ENCODE peak calls at places on chromosomes 4 and X, in four cellular contexts. E is neural progenitor cell, P is SK-N-SH, X is PC-3. U is an unnamed sample.

GRCh38 chr4:5957091-5957490 is 61.1 kb downstream of the C4orf50 start:
- DNase-seq in E (no peak), P (no peak), X (no peak), U (no peak)

GRCh38 chr4:30718889-30719252 is 1.3 kb upstream of the PCDH7 start:
- DNase-seq in E (peak), P (peak), X (peak), U (peak)

GRCh38 chr4:130636486-130636885 is 1540.5 kb downstream of the C4orf33 start:
- DNase-seq in E (no peak), P (no peak), X (no peak), U (no peak)

GRCh38 chr4:15493411-15493810 is 23.7 kb downstream of the CC2D2A start:
- DNase-seq in E (no peak), P (no peak), X (no peak), U (no peak)

GRCh38 chr4:3227878-3228675 is 20.9 kb upstream of the MSANTD1 start:
- DNase-seq in E (no peak), P (no peak), X (no peak), U (peak)

GRCh38 chr4:85557016-85557901 is 82.3 kb downstream of the ARHGAP24 start:
- DNase-seq in E (no peak), P (no peak), X (no peak), U (no peak)

GRCh38 chrX:51834076-51834475 is 59.3 kb upstream of the MAGED1 start:
- DNase-seq in E (no peak), P (no peak), X (peak), U (no peak)

GRCh38 chrX:122625821-122626220 is 558.3 kb upstream of the GRIA3 start:
- DNase-seq in E (no peak), P (no peak), X (peak), U (peak)

GRCh38 chrX:140501940-140502468 is 2.9 kb downstream of the SOX3 start:
- DNase-seq in E (peak), P (no peak), X (no peak), U (no peak)

GRCh38 chr4:19961092-19961491 is 290.6 kb upstream of the SLIT2 start:
- DNase-seq in E (no peak), P (no peak), X (no peak), U (peak)

GRCh38 chrX:154649864-154650510 is 3.4 kb downstream of the CTAG2 start:
- DNase-seq in E (no peak), P (no peak), X (no peak), U (no peak)

GRCh38 chr4:25810815-25811690 is 51.7 kb downstream of the SEL1L3 start:
- DNase-seq in E (no peak), P (no peak), X (peak), U (peak)

GRCh38 chrX:135185795-135186443 is 14.7 kb upstream of the CT55 start:
- DNase-seq in E (peak), P (peak), X (peak), U (peak)

GRCh38 chr4:185813133-185813532 is 1.1 kb upstream of the SORBS2 start:
- DNase-seq in E (no peak), P (no peak), X (no peak), U (no peak)

GRCh38 chrX:110123331-110123782 is 120.4 kb downstream of the TMEM164 start:
- DNase-seq in E (no peak), P (no peak), X (no peak), U (no peak)

GRCh38 chr4:133621628-133622027 is 472.5 kb downstream of the PCDH10 start:
- DNase-seq in E (no peak), P (no peak), X (no peak), U (no peak)

GRCh38 chrX:132615396-132616131 is 126.7 kb upstream of the MBNL3 start:
- DNase-seq in E (peak), P (no peak), X (peak), U (peak)

GRCh38 chrX:101409043-101409442 is 1.0 kb downstream of the HNRNPH2 start:
- DNase-seq in E (no peak), P (no peak), X (no peak), U (peak)

GRCh38 chr4:158229768-158230167 is 19.5 kb downstream of the TMEM144 start:
- DNase-seq in E (peak), P (no peak), X (no peak), U (no peak)

GRCh38 chr4:6910340-6910959 is 824 bp downstream of the TBC1D14 start:
- DNase-seq in E (peak), P (peak), X (peak), U (peak)

GRCh38 chr4:107035711-107036601 is at the start of gene DKK2:
- DNase-seq in E (peak), P (peak), X (no peak), U (peak)

GRCh38 chr4:36255575-36255974 is 11.3 kb upstream of the ARAP2 start:
- DNase-seq in E (no peak), P (no peak), X (no peak), U (no peak)

GRCh38 chr4:70838972-70839536 is 636 bp downstream of the GRSF1 start:
- DNase-seq in E (peak), P (peak), X (peak), U (peak)

GRCh38 chr4:76590847-76591281 is 155.8 kb downstream of the SHROOM3 start:
- DNase-seq in E (no peak), P (no peak), X (no peak), U (peak)

DNA sequence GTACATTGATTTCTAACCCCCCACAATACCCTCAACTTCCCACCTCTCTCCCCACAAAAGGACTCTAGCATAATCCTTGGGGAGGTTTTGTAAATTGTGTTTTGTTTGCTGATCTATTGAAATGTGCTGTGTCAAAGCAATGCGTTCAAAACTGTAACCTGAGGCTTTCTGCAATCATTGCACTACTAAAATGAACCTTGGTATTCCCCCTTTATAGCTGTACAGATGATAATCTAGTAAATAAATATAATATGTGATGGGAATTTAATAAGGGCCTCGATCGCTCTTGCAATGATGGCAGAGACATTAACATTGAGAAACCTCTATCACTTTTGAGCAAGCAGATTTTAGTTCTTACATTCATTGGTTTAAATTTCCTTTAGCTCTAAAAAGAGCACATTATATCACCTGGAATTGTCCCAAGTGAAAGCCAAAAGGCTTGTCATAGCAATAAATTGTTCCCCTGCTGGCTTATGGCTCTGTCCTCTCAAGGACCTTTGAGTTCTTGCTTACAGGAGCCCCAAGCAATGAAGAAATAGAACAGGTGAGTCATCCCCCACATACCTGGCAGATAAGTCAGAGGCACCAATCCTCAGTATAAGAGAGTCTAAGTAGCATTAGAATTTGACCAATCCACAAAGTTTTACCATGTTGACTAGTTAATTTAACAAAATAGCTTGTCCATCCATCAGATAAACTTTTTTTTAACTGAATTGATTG is 18.5 kb upstream of the ACE2 start:
- DNase-seq in E (no peak), P (no peak), X (peak), U (peak)
- TF ChIP-seq EZH2phosphoT487 in E (no peak), P (no peak), X (no peak), U (no peak)

GRCh38 chr4:47486306-47486705 is 1.2 kb downstream of the ATP10D start:
- DNase-seq in E (no peak), P (no peak), X (no peak), U (peak)
- H3K9ac ChIP-seq in E (no peak), P (peak), X (peak), U (peak)

GRCh38 chr4:39365360-39365759 is 802 bp downstream of the RFC1 start:
- DNase-seq in E (no peak), P (no peak), X (no peak), U (no peak)

GRCh38 chr4:39367166-39367565 is 1.0 kb upstream of the RFC1 start:
- DNase-seq in E (no peak), P (no peak), X (no peak), U (no peak)

GRCh38 chr4:39363773-39364393 is 2.3 kb downstream of the RFC1 start:
- DNase-seq in E (no peak), P (no peak), X (no peak), U (no peak)

GRCh38 chr4:39365931-39366771 is at the start of gene RFC1:
- DNase-seq in E (peak), P (peak), X (peak), U (peak)

DNA sequence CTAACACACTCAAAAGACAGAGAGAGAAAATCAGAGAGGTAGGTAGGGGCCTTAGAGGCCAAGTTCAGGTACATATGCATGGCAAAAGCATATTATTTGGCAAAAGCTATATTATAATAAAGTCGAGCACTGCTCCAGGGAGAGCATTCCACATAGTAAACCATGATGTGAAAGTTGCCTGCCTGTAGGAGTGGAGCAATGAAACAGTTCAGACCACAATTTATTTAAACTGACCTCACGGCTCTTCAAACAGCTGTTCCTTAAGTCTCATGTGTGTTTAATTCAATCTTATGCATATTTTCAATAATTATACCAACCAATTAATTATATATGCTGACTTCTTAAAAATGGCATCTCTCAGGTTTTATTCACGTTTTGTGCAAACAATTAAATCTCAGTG is 3.3 kb downstream of the RFC1 start:
- DNase-seq in E (no peak), P (no peak), X (no peak), U (no peak)
- H3K27ac ChIP-seq in E (no peak), P (no peak), X (no peak), U (no peak)

DNA sequence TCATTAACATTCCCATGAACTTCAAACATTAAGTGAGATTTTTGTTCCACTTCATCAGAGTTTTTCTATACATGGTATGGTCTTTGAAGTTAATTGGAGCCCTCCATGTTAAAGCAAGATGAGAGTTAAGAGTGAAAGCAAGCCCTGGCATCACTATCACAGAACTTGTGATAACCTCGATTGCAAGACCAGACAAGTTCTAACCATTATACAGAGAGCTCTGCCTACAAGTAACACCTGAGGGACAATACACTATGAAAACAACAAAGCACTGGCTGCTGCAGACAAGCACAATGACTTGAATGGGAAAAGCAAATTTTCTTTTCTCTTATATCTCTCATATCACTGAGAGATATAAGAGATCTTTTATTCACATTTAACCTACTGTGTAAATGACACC is 126.6 kb upstream of the GYPA start:
- DNase-seq in E (no peak), P (no peak), X (no peak), U (no peak)
- TF ChIP-seq EZH2phosphoT487 in E (no peak), P (no peak), X (no peak), U (no peak)

DNA sequence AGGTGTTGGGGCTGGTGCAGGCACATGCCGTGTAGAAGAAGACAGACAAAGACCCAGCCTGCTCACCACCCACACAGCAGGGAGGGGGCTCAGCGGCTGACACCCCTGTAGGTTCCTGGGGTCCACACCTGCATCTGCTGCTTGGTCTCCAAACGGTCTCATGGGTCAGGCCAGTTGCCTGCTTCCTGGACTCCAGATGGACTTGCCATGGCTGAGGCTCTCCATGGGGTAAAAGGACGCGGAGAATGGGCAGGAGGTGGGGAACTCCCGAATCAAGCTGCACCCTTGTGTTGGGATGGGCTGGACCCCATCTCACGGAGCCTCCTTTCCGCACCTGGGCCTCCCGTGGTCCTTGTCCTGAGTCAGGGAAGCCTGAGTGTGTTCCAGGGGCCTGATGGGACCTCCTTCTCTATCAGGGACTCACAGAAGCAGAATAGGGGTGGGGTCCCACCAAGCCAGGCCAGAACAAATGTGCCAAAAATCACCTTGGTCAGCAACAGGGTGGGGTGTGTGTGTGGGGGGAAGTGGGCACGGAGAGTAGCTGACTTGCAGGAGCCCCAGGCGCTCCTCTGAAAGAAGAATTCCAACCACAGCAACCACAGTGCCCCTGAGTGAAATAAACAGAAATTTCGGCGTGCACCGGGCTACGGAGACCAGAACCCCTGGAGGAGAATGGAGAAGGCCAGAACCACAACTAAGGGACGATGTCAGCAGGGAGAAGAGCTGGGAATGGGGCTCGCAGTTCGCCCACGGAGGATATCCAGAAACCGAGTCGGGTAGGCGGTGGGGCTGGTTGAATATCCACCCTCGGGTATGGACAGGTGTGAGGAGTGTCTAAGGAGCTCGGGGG is 11.8 kb upstream of the ASMTL start:
- DNase-seq in E (no peak), P (no peak), X (no peak), U (no peak)
- H3K9ac ChIP-seq in E (no peak), P (no peak), X (no peak), U (no peak)

GRCh38 chr4:109729563-109730293 is at the start of gene PLA2G12A:
- DNase-seq in E (peak), P (peak), X (peak), U (peak)
- H3K27ac ChIP-seq in E (no peak), P (peak), X (peak), U (peak)

GRCh38 chrX:111634823-111635410 is 46.1 kb upstream of the ALG13 start:
- DNase-seq in E (no peak), P (no peak), X (no peak), U (no peak)
- TF ChIP-seq EZH2phosphoT487 in E (no peak), P (no peak), X (no peak), U (no peak)

GRCh38 chr4:177309525-177310371 is at the start of gene NEIL3:
- DNase-seq in E (peak), P (peak), X (peak), U (peak)

GRCh38 chr4:177313263-177313662 is 3.6 kb downstream of the NEIL3 start:
- DNase-seq in E (no peak), P (no peak), X (no peak), U (peak)

GRCh38 chr4:177308125-177308524 is 1.5 kb upstream of the NEIL3 start:
- DNase-seq in E (no peak), P (no peak), X (peak), U (peak)

GRCh38 chr4:177308842-177309524 is 691 bp upstream of the NEIL3 start:
- DNase-seq in E (no peak), P (no peak), X (no peak), U (no peak)
- H3K9ac ChIP-seq in E (no peak), P (peak), X (peak), U (peak)

GRCh38 chr4:169305173-169305572 is 34.4 kb upstream of the SH3RF1 start:
- DNase-seq in E (no peak), P (no peak), X (no peak), U (no peak)
- H3K27ac ChIP-seq in E (no peak), P (no peak), X (no peak), U (no peak)

GRCh38 chr4:119040711-119041185 is 94.9 kb upstream of the MYOZ2 start:
- DNase-seq in E (peak), P (no peak), X (peak), U (peak)
- TF ChIP-seq EZH2phosphoT487 in E (no peak), P (no peak), X (no peak), U (no peak)